ENCODE peak calls at places on chromosomes 16 and 17, in six cellular contexts. K is A549, L is IMR-90, I is HepG2, C is K562, G is GM12878. Z is an unnamed sample.

GRCh38 chr17:81429353-81429774 is 34.1 kb downstream of the BAHCC1 start:
- DNase-seq in K (peak), L (peak), I (no peak), C (no peak), G (no peak), Z (no peak)

GRCh38 chr16:85525464-85526117 is 87.5 kb upstream of the GSE1 start:
- DNase-seq in K (no peak), L (no peak), I (peak), C (no peak), G (no peak), Z (no peak)

GRCh38 chr16:2963611-2964415 is at the start of gene KREMEN2:
- DNase-seq in K (peak), L (no peak), I (peak), C (peak), G (no peak), Z (no peak)

GRCh38 chr16:2701713-2702437 is 18.1 kb downstream of the PRSS27 start:
- DNase-seq in K (no peak), L (no peak), I (no peak), C (no peak), G (no peak), Z (no peak)

GRCh38 chr17:68238488-68238887 is 9.4 kb upstream of the AMZ2 start:
- DNase-seq in K (no peak), L (no peak), I (no peak), C (no peak), G (no peak), Z (no peak)

GRCh38 chr17:32305049-32305448 is 36.9 kb downstream of the C17orf75 start:
- DNase-seq in K (no peak), L (no peak), I (no peak), C (no peak), G (no peak), Z (no peak)

GRCh38 chr16:69927056-69927757 is 23.9 kb upstream of the CLEC18A start:
- DNase-seq in K (no peak), L (peak), I (peak), C (no peak), G (no peak), Z (no peak)

GRCh38 chr16:3672571-3673041 is 18.1 kb downstream of the DNASE1 start:
- DNase-seq in K (no peak), L (no peak), I (no peak), C (no peak), G (no peak), Z (no peak)

GRCh38 chr16:15452456-15452855 is 18.1 kb downstream of the BMERB1 start:
- DNase-seq in K (no peak), L (no peak), I (no peak), C (no peak), G (no peak), Z (no peak)

GRCh38 chr16:31382485-31383161 is 10.5 kb upstream of the ITGAD start:
- DNase-seq in K (peak), L (peak), I (peak), C (peak), G (no peak), Z (peak)

GRCh38 chr16:85460252-85460982 is 152.7 kb upstream of the GSE1 start:
- DNase-seq in K (no peak), L (no peak), I (no peak), C (peak), G (no peak), Z (no peak)

GRCh38 chr17:38428150-38428642 is at the start of gene ARHGAP23:
- DNase-seq in K (peak), L (peak), I (no peak), C (no peak), G (no peak), Z (peak)

GRCh38 chr17:40450175-40450574 is 6.9 kb downstream of the IGFBP4 start:
- DNase-seq in K (peak), L (peak), I (peak), C (peak), G (no peak), Z (peak)

GRCh38 chr17:59331929-59332889 is 754 bp downstream of the YPEL2 start:
- DNase-seq in K (no peak), L (no peak), I (no peak), C (peak), G (no peak), Z (peak)

GRCh38 chr16:76182092-76182635 is 95.0 kb upstream of the CNTNAP4 start:
- DNase-seq in K (no peak), L (no peak), I (no peak), C (no peak), G (no peak), Z (no peak)

GRCh38 chr17:2398655-2399571 is 1.9 kb downstream of the MNT start:
- DNase-seq in K (peak), L (peak), I (peak), C (peak), G (no peak), Z (peak)

GRCh38 chr16:47667956-47668355 is 206.8 kb downstream of the PHKB start:
- DNase-seq in K (no peak), L (peak), I (no peak), C (no peak), G (no peak), Z (no peak)

GRCh38 chr16:74463888-74464287 is 42.6 kb upstream of the CLEC18B start:
- DNase-seq in K (no peak), L (no peak), I (no peak), C (no peak), G (no peak), Z (no peak)
- TF ChIP-seq USF2 in K (no peak), L (no peak), I (no peak), C (no peak), G (peak), Z (no peak)

GRCh38 chr16:77211880-77212735 is 12.9 kb downstream of the SYCE1L start:
- DNase-seq in K (peak), L (no peak), I (no peak), C (peak), G (no peak), Z (peak)

GRCh38 chr16:77208382-77208781 is 9.2 kb downstream of the SYCE1L start:
- DNase-seq in K (no peak), L (no peak), I (no peak), C (no peak), G (no peak), Z (no peak)

GRCh38 chr16:77212736-77213541 is 13.7 kb downstream of the SYCE1L start:
- DNase-seq in K (peak), L (no peak), I (no peak), C (peak), G (no peak), Z (peak)

GRCh38 chr16:77214411-77215138 is 15.4 kb downstream of the SYCE1L start:
- DNase-seq in K (no peak), L (no peak), I (no peak), C (no peak), G (no peak), Z (no peak)

DNA sequence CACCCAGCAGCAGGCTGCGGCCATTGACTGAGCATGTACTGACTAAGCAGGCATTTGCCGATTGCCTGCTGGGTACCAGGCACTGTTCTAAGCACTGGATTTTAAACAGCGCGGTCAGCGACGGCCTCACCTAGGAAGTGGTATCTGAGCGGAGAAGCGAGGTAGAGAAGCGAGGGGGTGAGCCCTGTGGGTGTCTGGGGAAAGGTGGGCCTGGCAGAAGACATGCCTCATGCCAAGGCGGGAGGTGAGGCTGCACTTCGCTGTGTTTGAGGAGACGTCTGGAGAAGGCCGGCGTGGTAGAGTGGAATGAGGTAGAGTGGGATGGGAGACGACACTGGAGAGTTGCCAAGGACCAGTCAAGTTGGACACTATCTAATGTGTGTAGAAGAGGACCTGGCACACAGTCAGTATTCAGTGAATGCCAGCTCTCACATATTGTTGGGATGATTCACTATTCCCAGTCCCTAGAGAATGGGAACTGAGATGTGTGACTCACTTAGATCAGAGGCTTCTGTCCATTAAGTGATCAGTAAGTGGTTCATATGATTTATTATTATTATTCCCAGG is 14.4 kb downstream of the SYCE1L start:
- DNase-seq in K (peak), L (peak), I (peak), C (no peak), G (no peak), Z (no peak)
- TF ChIP-seq CEBPB in K (no peak), L (no peak), I (no peak), C (no peak), G (no peak), Z (no peak)

DNA sequence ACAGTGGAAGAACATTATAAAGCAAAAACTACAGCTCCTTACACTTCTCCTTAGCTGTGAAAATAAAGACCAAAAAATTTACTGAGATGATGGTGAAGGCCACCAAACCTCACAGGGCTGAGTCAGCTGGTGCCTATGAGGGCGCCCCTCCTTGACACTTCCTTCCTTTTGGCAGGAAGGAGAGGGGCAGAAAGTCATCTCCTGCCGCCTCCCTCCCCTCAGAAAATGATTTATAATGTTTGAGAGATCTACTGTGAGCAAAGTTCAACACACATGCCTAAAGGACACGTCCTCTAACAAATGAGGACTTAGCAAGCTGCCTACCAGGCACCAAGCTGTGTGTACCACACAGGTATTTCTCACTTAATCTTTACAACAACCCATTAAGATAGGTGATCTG is 245.7 kb downstream of the PRKCA start:
- DNase-seq in K (no peak), L (no peak), I (peak), C (no peak), G (no peak), Z (no peak)
- H3K4me2 ChIP-seq in K (peak), L (peak), I (no peak), C (no peak), G (no peak), Z (no peak)

DNA sequence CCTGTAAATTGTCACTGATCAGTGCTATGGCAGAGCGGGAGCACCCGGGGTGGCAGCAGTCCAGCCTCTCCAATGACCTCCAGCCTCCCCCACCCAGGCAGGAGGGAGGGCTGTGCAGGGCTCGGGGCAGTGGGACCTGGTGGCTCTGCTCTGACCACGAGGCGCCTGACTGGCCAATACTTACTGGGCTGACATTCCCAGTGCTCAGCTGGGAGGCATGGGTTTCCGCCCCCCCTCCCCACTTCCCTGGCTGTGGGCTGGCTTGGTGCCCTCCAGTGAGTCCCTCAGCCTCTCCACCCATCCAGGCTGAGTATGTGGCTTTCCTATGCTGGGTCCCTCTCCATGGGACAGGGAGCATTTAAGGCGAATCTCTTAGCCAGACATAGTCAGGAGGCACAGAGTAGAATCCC is 2.7 kb downstream of the SOCS3 start:
- DNase-seq in K (no peak), L (peak), I (no peak), C (peak), G (no peak), Z (no peak)
- TF ChIP-seq USF2 in K (no peak), L (peak), I (no peak), C (no peak), G (no peak), Z (no peak)

GRCh38 chr16:49523435-49524159 is 150.0 kb downstream of the C16orf78 start:
- DNase-seq in K (no peak), L (no peak), I (no peak), C (no peak), G (no peak), Z (no peak)

GRCh38 chr16:49520684-49521083 is 147.1 kb downstream of the C16orf78 start:
- DNase-seq in K (no peak), L (no peak), I (no peak), C (no peak), G (no peak), Z (no peak)

GRCh38 chr16:49519741-49520140 is 146.1 kb downstream of the C16orf78 start:
- DNase-seq in K (no peak), L (no peak), I (no peak), C (no peak), G (no peak), Z (no peak)

GRCh38 chr16:49519008-49519656 is 145.5 kb downstream of the C16orf78 start:
- DNase-seq in K (no peak), L (no peak), I (no peak), C (no peak), G (no peak), Z (no peak)

GRCh38 chr16:49521706-49522325 is 148.2 kb downstream of the C16orf78 start:
- DNase-seq in K (no peak), L (no peak), I (no peak), C (no peak), G (no peak), Z (no peak)
- TF ChIP-seq CEBPB in K (no peak), L (no peak), I (no peak), C (no peak), G (no peak), Z (no peak)

DNA sequence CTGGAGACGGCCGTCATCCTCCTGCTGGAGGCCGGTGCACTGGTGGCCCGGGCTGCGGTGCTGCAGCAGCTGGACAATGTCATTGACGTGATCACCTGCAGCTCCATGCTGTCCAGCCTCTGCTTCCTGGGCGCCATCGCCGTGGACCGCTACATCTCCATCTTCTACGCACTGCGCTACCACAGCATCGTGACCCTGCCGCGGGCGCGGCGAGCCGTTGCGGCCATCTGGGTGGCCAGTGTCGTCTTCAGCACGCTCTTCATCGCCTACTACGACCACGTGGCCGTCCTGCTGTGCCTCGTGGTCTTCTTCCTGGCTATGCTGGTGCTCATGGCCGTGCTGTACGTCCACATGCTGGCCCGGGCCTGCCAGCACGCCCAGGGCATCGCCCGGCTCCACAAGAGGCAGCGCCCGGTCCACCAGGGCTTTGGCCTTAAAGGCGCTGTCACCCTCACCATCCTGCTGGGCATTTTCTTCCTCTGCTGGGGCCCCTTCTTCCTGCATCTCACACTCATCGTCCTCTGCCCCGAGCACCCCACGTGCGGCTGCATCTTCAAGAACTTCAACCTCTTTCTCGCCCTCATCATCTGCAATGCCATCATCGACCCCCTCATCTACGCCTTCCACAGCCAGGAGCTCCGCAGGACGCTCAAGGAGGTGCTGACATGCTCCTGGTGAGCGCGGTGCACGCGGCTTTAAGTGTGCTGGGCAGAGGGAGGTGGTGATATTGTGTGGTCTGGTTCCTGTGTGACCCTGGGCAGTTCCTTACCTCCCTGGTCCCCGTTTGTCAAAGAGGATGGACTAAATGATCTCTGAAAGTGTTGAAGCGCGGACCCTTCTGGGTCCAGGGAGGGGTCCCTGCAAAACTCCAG is 1.1 kb downstream of the MC1R start:
- DNase-seq in K (no peak), L (no peak), I (no peak), C (no peak), G (no peak), Z (no peak)
- H3K4me2 ChIP-seq in K (peak), L (no peak), I (peak), C (no peak), G (no peak), Z (no peak)

DNA sequence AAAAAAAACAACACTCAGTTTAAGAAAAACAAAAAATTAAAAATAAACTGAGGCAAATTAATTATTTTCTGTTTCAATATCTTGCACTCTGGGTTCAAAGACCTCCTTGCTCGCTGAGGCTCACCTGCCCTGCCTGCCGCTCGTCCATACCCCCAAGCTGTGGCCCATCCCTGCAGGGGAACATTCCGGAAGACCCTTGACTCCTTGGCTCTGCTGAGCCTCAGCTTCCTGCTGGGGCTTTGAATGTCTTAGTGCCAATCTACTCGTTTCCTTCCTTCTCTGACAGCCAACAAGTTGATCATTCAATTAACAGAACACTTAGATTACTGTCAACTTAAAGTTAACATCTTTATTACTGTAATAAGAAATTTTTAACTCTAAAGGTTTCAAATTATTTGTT is 24.3 kb downstream of the G6PC1 start:
- DNase-seq in K (no peak), L (no peak), I (no peak), C (no peak), G (no peak), Z (no peak)
- TF ChIP-seq USF2 in K (no peak), L (no peak), I (no peak), C (no peak), G (no peak), Z (no peak)

GRCh38 chr16:28977703-28978641 is 3.4 kb downstream of the SPNS1 start:
- DNase-seq in K (peak), L (no peak), I (peak), C (peak), G (no peak), Z (peak)

GRCh38 chr16:28975158-28975603 is 603 bp downstream of the SPNS1 start:
- DNase-seq in K (no peak), L (no peak), I (no peak), C (peak), G (no peak), Z (no peak)

GRCh38 chr16:28974007-28974436 is 556 bp upstream of the SPNS1 start:
- DNase-seq in K (peak), L (peak), I (peak), C (peak), G (no peak), Z (peak)

GRCh38 chr16:28974437-28975157 is at the start of gene SPNS1:
- DNase-seq in K (peak), L (peak), I (peak), C (peak), G (peak), Z (peak)
- TF ChIP-seq CEBPB in K (peak), L (peak), I (no peak), C (no peak), G (no peak), Z (peak)

GRCh38 chr16:25912321-25912720 is 220.6 kb downstream of the HS3ST4 start:
- DNase-seq in K (no peak), L (no peak), I (no peak), C (no peak), G (no peak), Z (no peak)

GRCh38 chr16:25914357-25914962 is 222.7 kb downstream of the HS3ST4 start:
- DNase-seq in K (no peak), L (no peak), I (no peak), C (no peak), G (no peak), Z (no peak)

GRCh38 chr16:25916091-25916490 is 224.3 kb downstream of the HS3ST4 start:
- DNase-seq in K (no peak), L (no peak), I (no peak), C (no peak), G (no peak), Z (no peak)
- H3K4me2 ChIP-seq in K (no peak), L (no peak), I (no peak), C (no peak), G (no peak), Z (no peak)